ENCODE peak calls at places on chromosomes 3 and 15, in nine cellular contexts. W is heart right ventricle; Z is heart left ventricle; B is IMR-90; P is CD8-positive, alpha-beta T cell; M is right cardiac atrium; T is right atrium auricular region; C is CD4-positive, CD25-positive, alpha-beta regulatory T cell; S is neuronal stem cell. O is an unnamed sample. For H3K9me3, the result is how much of the 10 kb centered on the place peaks cover.

GRCh38 chr15:90201150-90201943 is at the start of gene SEMA4B:
- DNase-seq in C (peak), W (peak), M (peak), Z (peak), S (peak), T (no peak), B (peak), P (peak), O (peak)

GRCh38 chr3:194174407-194174806 is 38.5 kb downstream of the HES1 start:
- DNase-seq in M (no peak), C (no peak), B (no peak), T (no peak), W (no peak), Z (no peak), P (no peak), S (no peak), O (no peak)

GRCh38 chr3:131480116-131480515 is 22.7 kb downstream of the MRPL3 start:
- DNase-seq in W (no peak), T (no peak), S (no peak), Z (no peak), M (no peak), P (no peak), C (no peak), B (no peak), O (no peak)

GRCh38 chr3:42101048-42101447 is 9.9 kb downstream of the TRAK1 start:
- DNase-seq in S (no peak), T (peak), W (peak), Z (peak), P (no peak), M (peak), B (peak), C (no peak), O (no peak)

GRCh38 chr3:35383719-35384555 is 255.4 kb upstream of the ARPP21 start:
- DNase-seq in C (no peak), P (no peak), B (no peak), S (no peak), Z (no peak), M (no peak), T (no peak), W (no peak), O (no peak)

GRCh38 chr15:81215531-81215930 is 18.9 kb downstream of the IL16 start:
- DNase-seq in W (no peak), C (no peak), M (no peak), P (no peak), T (no peak), S (no peak), Z (no peak), B (no peak), O (no peak)

GRCh38 chr15:56752986-56753385 is 19.7 kb upstream of the ZNF280D start:
- DNase-seq in S (no peak), M (no peak), T (no peak), W (no peak), P (no peak), C (no peak), B (no peak), Z (no peak), O (no peak)

GRCh38 chr3:50211930-50212329 is 6.9 kb downstream of the SLC38A3 start:
- DNase-seq in P (no peak), S (no peak), C (no peak), Z (no peak), M (peak), T (no peak), W (no peak), B (peak), O (no peak)

GRCh38 chr3:159322322-159322939 is 520.6 kb downstream of the MFSD1 start:
- DNase-seq in C (no peak), W (no peak), P (no peak), S (peak), Z (peak), T (no peak), M (peak), B (peak), O (no peak)

GRCh38 chr3:187736418-187736871 is 8.8 kb downstream of the BCL6 start:
- DNase-seq in P (no peak), M (peak), W (peak), C (no peak), B (peak), Z (peak), T (no peak), S (no peak), O (no peak)

GRCh38 chr15:29942548-29942947 is 120.3 kb upstream of the TJP1 start:
- DNase-seq in T (no peak), C (no peak), W (no peak), B (no peak), S (no peak), Z (no peak), P (no peak), M (peak), O (no peak)

GRCh38 chr3:134312873-134313838 is 61.1 kb downstream of the AMOTL2 start:
- DNase-seq in Z (peak), B (peak), T (peak), M (peak), C (no peak), W (peak), P (no peak), S (peak), O (no peak)

GRCh38 chr3:98761656-98762229 is 1.4 kb upstream of the ST3GAL6 start:
- DNase-seq in T (no peak), S (no peak), Z (no peak), P (no peak), B (no peak), M (no peak), C (no peak), W (no peak), O (no peak)

GRCh38 chr3:188049890-188050530 is 103.9 kb upstream of the LPP start:
- DNase-seq in Z (no peak), W (no peak), T (no peak), C (peak), P (peak), M (no peak), B (no peak), S (no peak), O (peak)

GRCh38 chr15:74514039-74514438 is 27.0 kb upstream of the ARID3B start:
- DNase-seq in C (no peak), M (no peak), B (peak), P (no peak), Z (no peak), T (no peak), S (no peak), W (no peak), O (no peak)

GRCh38 chr3:153555919-153556318 is 393.9 kb downstream of the RAP2B start:
- DNase-seq in C (no peak), Z (no peak), S (no peak), W (no peak), T (no peak), P (no peak), B (no peak), M (no peak), O (no peak)

GRCh38 chr3:30747771-30748281 is 141.4 kb downstream of the TGFBR2 start:
- DNase-seq in M (no peak), T (no peak), B (peak), Z (no peak), P (no peak), S (no peak), W (no peak), C (no peak), O (no peak)

GRCh38 chr15:70132148-70132547 is 34.4 kb upstream of the TLE3 start:
- DNase-seq in S (no peak), P (no peak), W (peak), T (no peak), B (peak), M (peak), C (no peak), Z (peak), O (no peak)

GRCh38 chr3:98360681-98361080 is 7.0 kb downstream of the OR5K4 start:
- DNase-seq in T (no peak), M (no peak), W (no peak), S (no peak), C (no peak), Z (no peak), B (no peak), P (no peak), O (no peak)

GRCh38 chr15:56943398-56943797 is 25.0 kb downstream of the TCF12 start:
- DNase-seq in C (no peak), M (no peak), W (no peak), P (no peak), S (no peak), T (no peak), Z (no peak), B (peak), O (no peak)

DNA sequence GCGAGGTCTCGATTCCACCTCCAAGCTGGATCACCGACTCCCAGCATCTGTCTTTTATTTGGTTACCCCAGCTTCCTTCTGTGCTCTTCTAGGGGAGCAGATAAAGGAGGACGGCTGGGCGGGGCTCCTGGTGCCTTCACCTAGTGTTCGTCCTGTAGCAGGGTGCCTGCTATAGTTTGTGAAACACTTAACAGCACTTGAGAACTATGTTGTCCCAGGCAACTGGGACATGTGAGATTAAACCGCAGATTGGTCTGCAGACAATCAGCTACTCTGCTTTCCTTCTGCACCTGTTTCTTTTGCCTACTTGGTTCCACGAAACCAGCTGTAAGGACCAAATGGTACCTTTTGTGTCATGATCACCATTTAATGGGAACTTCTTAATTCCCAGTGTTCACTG is 91.7 kb downstream of the ZNF621 start:
- DNase-seq in B (no peak), M (no peak), Z (no peak), S (no peak), T (no peak), C (no peak), P (no peak), W (no peak), O (no peak)
- H3K9me3 ChIP-seq in B (under half), M (under half), Z (under half), S (under half), T (under half), C (under half), P (under half), W (under half), O (under half)

GRCh38 chr15:27481768-27482167 is 510.8 kb downstream of the GABRG3 start:
- DNase-seq in Z (no peak), S (no peak), W (no peak), M (no peak), B (no peak), C (no peak), P (no peak), T (no peak), O (no peak)

GRCh38 chr15:27479232-27480140 is 508.5 kb downstream of the GABRG3 start:
- DNase-seq in Z (peak), C (no peak), T (no peak), B (no peak), S (no peak), W (peak), M (no peak), P (no peak), O (no peak)

GRCh38 chr15:27480141-27480530 is 509.2 kb downstream of the GABRG3 start:
- DNase-seq in M (no peak), P (no peak), W (no peak), T (no peak), S (no peak), B (no peak), C (no peak), Z (no peak), O (no peak)

GRCh38 chr15:27482344-27482743 is 511.4 kb downstream of the GABRG3 start:
- DNase-seq in W (no peak), M (no peak), P (no peak), S (no peak), C (no peak), B (no peak), T (no peak), Z (no peak), O (no peak)

GRCh38 chr15:27480642-27481041 is 509.7 kb downstream of the GABRG3 start:
- DNase-seq in Z (no peak), T (no peak), P (no peak), M (no peak), C (no peak), B (no peak), S (no peak), W (no peak), O (no peak)
- H3K9me3 ChIP-seq in Z (under half), T (under half), P (under half), M (under half), C (under half), B (under half), S (under half), W (under half), O (under half)

DNA sequence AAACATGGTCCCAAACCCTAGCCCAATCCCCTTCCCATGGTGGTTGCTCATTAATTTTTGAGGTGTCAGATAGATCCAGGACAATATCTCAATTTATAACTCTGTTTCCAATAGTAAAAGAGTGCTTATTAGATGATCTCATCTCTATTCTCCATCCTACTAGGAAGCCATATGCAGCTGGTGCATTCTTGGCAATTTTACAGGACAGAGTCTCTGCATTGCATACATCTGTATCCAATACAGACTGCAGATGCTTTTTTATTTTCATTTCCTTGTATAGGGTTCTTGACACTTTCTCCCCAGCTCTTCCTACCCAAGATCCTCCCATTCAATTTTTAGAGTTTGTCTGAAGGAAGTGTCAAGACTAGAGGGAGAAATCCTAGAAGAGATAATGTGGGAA is 194.8 kb upstream of the DPH6 start:
- DNase-seq in B (peak), P (no peak), W (no peak), T (no peak), S (no peak), Z (no peak), M (no peak), C (no peak), O (no peak)
- H3K9me3 ChIP-seq in B (under half), P (under half), W (under half), T (under half), S (under half), Z (under half), M (under half), C (under half), O (under half)

DNA sequence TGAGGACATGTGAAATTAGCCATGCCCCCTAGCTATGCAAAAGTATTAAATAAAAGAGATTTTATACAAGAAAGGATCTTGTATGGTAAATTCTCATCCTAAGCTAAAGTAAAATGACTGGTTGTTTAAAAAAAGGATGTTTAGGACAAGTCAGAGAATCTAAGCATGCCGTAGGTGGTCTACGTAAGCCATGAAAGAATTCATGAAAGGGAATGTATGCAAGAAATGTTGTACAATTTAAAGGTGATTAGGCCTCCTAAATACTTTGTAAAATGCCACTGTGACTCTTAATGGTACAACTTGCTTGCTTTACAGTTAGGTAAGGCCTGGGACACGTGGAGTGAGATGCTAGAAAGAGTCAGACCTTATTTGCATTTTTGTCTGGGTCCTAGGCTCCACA is 209.0 kb downstream of the EFHB start:
- DNase-seq in Z (no peak), M (no peak), C (no peak), T (no peak), B (no peak), W (no peak), P (no peak), S (no peak), O (no peak)
- H3K9me3 ChIP-seq in Z (under half), M (under half), C (under half), T (under half), B (under half), W (under half), P (under half), S (under half), O (under half)

O was measured in T-helper 17 cell.